ENCODE peak calls at places on chromosomes 7 and 10, in ten cellular contexts. H, Z, Y, T, G, J, C, K, W and V are unnamed samples.

GRCh38 chr7:141704112-141704511 is 2.1 kb upstream of the DENND11 start:
- DNase-seq in H (peak), Z (no peak), Y (no peak), T (no peak), G (no peak), J (no peak), C (no peak), K (no peak), W (no peak), V (no peak)

GRCh38 chr10:12710594-12711343 is 290.7 kb downstream of the CCDC3 start:
- DNase-seq in H (peak), Z (peak), Y (peak), T (peak), G (peak), J (peak), C (peak), K (peak), W (peak), V (peak)

GRCh38 chr10:28853195-28853594 is 175.9 kb downstream of the BAMBI start:
- DNase-seq in H (no peak), Z (no peak), Y (peak), T (peak), G (no peak), J (no peak), C (peak), K (no peak), W (no peak), V (no peak)

GRCh38 chr10:62503871-62504270 is 129.7 kb downstream of the ZNF365 start:
- DNase-seq in H (no peak), Z (no peak), Y (no peak), T (no peak), G (no peak), J (no peak), C (no peak), K (no peak), W (no peak), V (no peak)

GRCh38 chr10:86688398-86688921 is 20.1 kb downstream of the LDB3 start:
- DNase-seq in H (peak), Z (no peak), Y (peak), T (peak), G (peak), J (peak), C (peak), K (peak), W (peak), V (peak)

GRCh38 chr7:106365252-106366005 is 80.6 kb upstream of the NAMPT start:
- DNase-seq in H (peak), Z (no peak), Y (peak), T (peak), G (peak), J (peak), C (no peak), K (no peak), W (no peak), V (no peak)

GRCh38 chr7:65475734-65476319 is 102.2 kb downstream of the ZNF92 start:
- DNase-seq in H (no peak), Z (no peak), Y (no peak), T (peak), G (no peak), J (no peak), C (no peak), K (peak), W (peak), V (peak)

GRCh38 chr7:26485421-26486019 is 193.9 kb downstream of the SNX10 start:
- DNase-seq in H (no peak), Z (no peak), Y (no peak), T (no peak), G (no peak), J (no peak), C (no peak), K (no peak), W (no peak), V (no peak)

GRCh38 chr7:37145682-37146081 is 303.0 kb downstream of the ELMO1 start:
- DNase-seq in H (no peak), Z (no peak), Y (no peak), T (no peak), G (no peak), J (no peak), C (no peak), K (no peak), W (no peak), V (no peak)

GRCh38 chr10:44325157-44325556 is 59.7 kb downstream of the CXCL12 start:
- DNase-seq in H (no peak), Z (no peak), Y (no peak), T (peak), G (peak), J (no peak), C (no peak), K (no peak), W (no peak), V (no peak)

GRCh38 chr7:121334875-121335648 is 6.3 kb downstream of the WNT16 start:
- DNase-seq in H (no peak), Z (no peak), Y (no peak), T (no peak), G (no peak), J (no peak), C (no peak), K (no peak), W (no peak), V (no peak)

GRCh38 chr7:55642266-55642665 is 70.0 kb upstream of the VOPP1 start:
- DNase-seq in H (no peak), Z (no peak), Y (no peak), T (no peak), G (no peak), J (no peak), C (no peak), K (no peak), W (no peak), V (no peak)

GRCh38 chr7:46291601-46292150 is 370.6 kb upstream of the IGFBP3 start:
- DNase-seq in H (no peak), Z (no peak), Y (peak), T (no peak), G (no peak), J (no peak), C (peak), K (no peak), W (no peak), V (no peak)

GRCh38 chr10:103192089-103192450 is 1.0 kb downstream of the NT5C2 start:
- DNase-seq in H (peak), Z (no peak), Y (no peak), T (no peak), G (no peak), J (no peak), C (no peak), K (no peak), W (peak), V (no peak)

GRCh38 chr10:123835575-123835974 is 56.0 kb downstream of the CPXM2 start:
- DNase-seq in H (no peak), Z (no peak), Y (no peak), T (no peak), G (no peak), J (no peak), C (peak), K (no peak), W (no peak), V (no peak)

GRCh38 chr10:117256910-117257309 is 16.0 kb downstream of the SLC18A2 start:
- DNase-seq in H (no peak), Z (no peak), Y (no peak), T (no peak), G (no peak), J (no peak), C (no peak), K (no peak), W (no peak), V (no peak)

GRCh38 chr7:135291809-135292253 is 58.2 kb downstream of the STRA8 start:
- DNase-seq in H (peak), Z (no peak), Y (peak), T (peak), G (no peak), J (no peak), C (peak), K (no peak), W (no peak), V (no peak)

GRCh38 chr10:104029528-104029875 is 56.2 kb downstream of the COL17A1 start:
- DNase-seq in H (no peak), Z (no peak), Y (peak), T (no peak), G (no peak), J (no peak), C (no peak), K (no peak), W (no peak), V (no peak)

GRCh38 chr10:65931291-65932080 is 994.4 kb upstream of the LRRTM3 start:
- DNase-seq in H (no peak), Z (no peak), Y (no peak), T (no peak), G (no peak), J (no peak), C (no peak), K (no peak), W (no peak), V (no peak)

GRCh38 chr10:123997486-123998196 is 95.8 kb downstream of the CHST15 start:
- DNase-seq in H (peak), Z (peak), Y (peak), T (peak), G (no peak), J (peak), C (peak), K (no peak), W (no peak), V (no peak)

GRCh38 chr10:19908991-19909699 is 92.9 kb downstream of the PLXDC2 start:
- DNase-seq in H (no peak), Z (no peak), Y (no peak), T (no peak), G (no peak), J (no peak), C (no peak), K (no peak), W (no peak), V (no peak)

GRCh38 chr7:46157414-46157813 is 236.3 kb upstream of the IGFBP3 start:
- DNase-seq in H (no peak), Z (no peak), Y (no peak), T (no peak), G (no peak), J (no peak), C (no peak), K (no peak), W (no peak), V (no peak)

GRCh38 chr10:90920986-90921643 is at the start of gene ANKRD1:
- DNase-seq in H (peak), Z (no peak), Y (peak), T (peak), G (no peak), J (no peak), C (peak), K (no peak), W (no peak), V (no peak)

GRCh38 chr7:107751113-107751512 is 7.2 kb downstream of the CBLL1 start:
- DNase-seq in H (no peak), Z (no peak), Y (no peak), T (no peak), G (no peak), J (no peak), C (no peak), K (no peak), W (no peak), V (no peak)

GRCh38 chr10:6255548-6256061 is 52.9 kb downstream of the PFKFB3 start:
- DNase-seq in H (no peak), Z (no peak), Y (no peak), T (no peak), G (peak), J (peak), C (no peak), K (no peak), W (no peak), V (no peak)

GRCh38 chr7:101126651-101127459 is at the start of gene SERPINE1:
- DNase-seq in H (peak), Z (peak), Y (peak), T (no peak), G (peak), J (peak), C (peak), K (peak), W (no peak), V (peak)

GRCh38 chr7:35695628-35695888 is 623 bp upstream of the HERPUD2 start:
- DNase-seq in H (peak), Z (no peak), Y (no peak), T (no peak), G (no peak), J (no peak), C (no peak), K (no peak), W (no peak), V (no peak)